ENCODE peak calls at places on chromosomes 3 and 15, in six cellular contexts. D is heart right ventricle; X is testis; Y is mucosa of descending colon; T is CD8-positive, alpha-beta T cell; R is astrocyte. G is an unnamed sample.

GRCh38 chr3:23648965-23649328 is 156.8 kb upstream of the UBE2E1 start:
- DNase-seq in X (no peak), R (no peak), D (no peak), Y (peak; percentile 67), T (no peak), G (peak; percentile 83)

GRCh38 chr3:16482770-16483531 is 30.5 kb downstream of the RFTN1 start:
- DNase-seq in T (peak; percentile 24), D (no peak), R (no peak), Y (peak; percentile 58), X (no peak), G (no peak)

GRCh38 chr15:58213587-58214360 is 75.6 kb downstream of the AQP9 start:
- DNase-seq in R (no peak), Y (no peak), T (no peak), D (no peak), X (no peak), G (peak; percentile 56)

GRCh38 chr3:157618075-157618760 is 115.0 kb upstream of the VEPH1 start:
- DNase-seq in X (no peak), D (no peak), T (no peak), Y (no peak), R (peak; percentile 72), G (peak; percentile 77)

GRCh38 chr3:27357665-27358258 is 11.4 kb downstream of the NEK10 start:
- DNase-seq in Y (no peak), R (peak; percentile 28), D (peak; percentile 32), T (peak; percentile 30), X (peak; percentile 64), G (peak; percentile 60)

GRCh38 chr3:115616461-115616860 is 6.8 kb upstream of the GAP43 start:
- DNase-seq in D (no peak), R (no peak), X (no peak), Y (no peak), T (no peak), G (peak; percentile 3)

GRCh38 chr3:128060473-128061381 is 8.5 kb downstream of the SEC61A1 start:
- DNase-seq in D (no peak), T (no peak), Y (no peak), X (no peak), R (peak; percentile 98), G (peak; percentile 88)

GRCh38 chr3:127056281-127056680 is 73.4 kb downstream of the PLXNA1 start:
- DNase-seq in T (no peak), Y (no peak), D (no peak), X (no peak), R (no peak), G (no peak)

GRCh38 chr15:47431501-47431900 is 285.8 kb upstream of the SEMA6D start:
- DNase-seq in Y (no peak), D (no peak), R (peak; percentile 90), X (no peak), T (no peak), G (no peak)

GRCh38 chr15:22806156-22806555 is 19.7 kb downstream of the NIPA1 start:
- DNase-seq in R (no peak), X (no peak), T (no peak), D (no peak), Y (no peak), G (no peak)

GRCh38 chr15:75352186-75352585 is 5.3 kb downstream of the NEIL1 start:
- DNase-seq in R (no peak), D (no peak), X (no peak), Y (peak; percentile 40), T (no peak), G (no peak)

GRCh38 chr3:111315911-111316310 is 226.1 kb upstream of the CD96 start:
- DNase-seq in R (peak; percentile 78), D (no peak), Y (no peak), X (no peak), T (no peak), G (peak; percentile 39)

GRCh38 chr3:37554364-37554763 is 307.3 kb upstream of the CTDSPL start:
- DNase-seq in Y (no peak), X (no peak), R (no peak), T (no peak), D (no peak), G (no peak)

GRCh38 chr3:104316118-104316517 is 1050.6 kb upstream of the ALCAM start:
- DNase-seq in Y (no peak), T (no peak), R (no peak), D (no peak), X (no peak), G (peak; percentile 15)

GRCh38 chr3:194397757-194398312 is 1.2 kb downstream of the GP5 start:
- DNase-seq in T (peak; percentile 40), Y (no peak), D (no peak), R (peak; percentile 30), X (no peak), G (peak; percentile 8)

GRCh38 chr3:126518779-126519177 is 1.2 kb upstream of the UROC1 start:
- DNase-seq in X (no peak), R (no peak), Y (no peak), D (no peak), T (no peak), G (no peak)

GRCh38 chr3:12155833-12156232 is 2.9 kb downstream of the TIMP4 start:
- DNase-seq in Y (no peak), R (peak; percentile 87), X (no peak), T (no peak), D (no peak), G (peak; percentile 74)

GRCh38 chr3:196849180-196849721 is 18.5 kb upstream of the SENP5 start:
- DNase-seq in T (no peak), Y (no peak), X (no peak), R (no peak), D (no peak), G (no peak)

GRCh38 chr3:159789742-159790635 is 198.6 kb upstream of the IL12A start:
- DNase-seq in D (no peak), T (no peak), R (no peak), X (no peak), Y (no peak), G (no peak)
- H3K4me3 ChIP-seq in D (no peak overlapping the region), T (no peak overlapping the region), R (no peak overlapping the region), X (no peak overlapping the region), Y (no peak overlapping the region), G (no peak overlapping the region)

DNA sequence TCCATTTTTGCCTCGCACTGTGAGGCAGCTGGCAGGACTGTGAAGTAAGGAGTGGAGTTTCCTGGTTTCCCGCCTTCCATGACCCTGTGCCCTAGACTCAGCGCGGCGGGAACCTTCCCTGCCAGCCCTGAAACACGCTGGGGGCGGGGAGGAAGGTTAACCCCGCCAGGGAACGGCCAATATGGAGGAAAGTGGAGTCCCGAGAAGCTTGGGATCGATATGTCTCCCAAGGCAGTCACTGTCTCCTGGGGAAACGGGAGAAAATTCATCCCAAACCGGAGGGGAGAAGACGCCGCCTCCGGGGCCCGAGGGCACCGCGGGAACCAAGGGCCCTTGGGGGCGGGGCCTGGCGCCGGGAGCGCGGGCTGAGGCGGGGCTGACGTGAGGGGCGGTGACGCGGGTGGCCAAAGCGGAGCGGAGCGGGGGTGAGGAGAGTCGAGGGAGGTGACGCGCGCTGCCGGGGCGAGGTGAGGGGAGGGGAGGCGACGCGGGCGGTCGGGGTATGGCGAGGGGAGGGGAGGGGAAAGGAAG is at the start of gene HMCES:
- DNase-seq in Y (peak; percentile 97), X (peak; percentile 94), T (peak; percentile 91), R (peak; percentile 62), D (peak; percentile 96), G (peak; percentile 90)
- TF ChIP-seq CTCF in Y (no peak), X (no peak), T (no peak), R (no peak), D (no peak), G (no peak)

GRCh38 chr3:2078821-2079220 is 19.8 kb upstream of the CNTN4 start:
- DNase-seq in R (no peak), D (no peak), X (no peak), T (no peak), Y (no peak), G (no peak)
- H3K4me3 ChIP-seq in R (no peak overlapping the region), D (no peak overlapping the region), X (no peak overlapping the region), T (no peak overlapping the region), Y (no peak overlapping the region), G (no peak overlapping the region)

DNA sequence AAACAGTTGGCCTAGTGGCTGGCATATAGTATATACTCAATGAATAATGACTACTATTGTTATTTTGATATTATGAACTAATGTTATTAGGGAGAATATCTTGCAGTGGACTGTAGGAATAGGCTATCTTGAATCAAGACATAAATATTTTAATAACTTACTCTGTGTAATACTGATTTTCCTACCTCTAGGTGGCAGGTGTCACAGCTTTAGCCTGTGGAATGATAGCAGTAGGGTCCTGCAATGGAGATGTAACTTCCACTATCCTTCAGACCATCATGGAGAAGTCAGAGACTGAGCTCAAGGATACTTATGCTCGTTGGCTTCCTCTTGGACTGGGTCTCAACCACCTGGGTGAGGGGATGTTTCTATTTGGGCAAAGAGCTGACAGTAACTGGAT is 6.5 kb downstream of the PSMD2 start:
- DNase-seq in X (no peak), Y (no peak), T (no peak), R (no peak), D (no peak), G (peak; percentile 29)
- TF ChIP-seq CTCF in X (peak; percentile 39), Y (no peak), T (no peak), R (peak; percentile 39), D (peak; percentile 30), G (peak; percentile 54)

GRCh38 chr3:129627350-129628168 is 21.1 kb upstream of the PLXND1 start:
- DNase-seq in R (peak; percentile 59), X (peak; percentile 87), Y (peak; percentile 81), T (peak; percentile 47), D (peak; percentile 77), G (peak; percentile 85)
- H3K4me3 ChIP-seq in R (peak overlapping the region; percentile 48), X (peak overlapping the region; percentile 73), Y (peak overlapping the region; percentile 22), T (peak overlapping the region; percentile 67), D (peak overlapping the region; percentile 26), G (peak overlapping the region; percentile 40)

GRCh38 chr15:86115138-86115801 is 35.6 kb downstream of the AGBL1 start:
- DNase-seq in Y (no peak), R (peak; percentile 5), X (no peak), D (no peak), T (no peak), G (peak; percentile 7)
- TF ChIP-seq CTCF in Y (no peak), R (peak; percentile 28), X (no peak), D (no peak), T (no peak), G (peak; percentile 43)

GRCh38 chr15:66621491-66622467 is 56.0 kb upstream of the LCTL start:
- DNase-seq in D (no peak), X (no peak), Y (no peak), R (no peak), T (no peak), G (no peak)
- H3K4me3 ChIP-seq in D (no peak overlapping the region), X (peak overlapping the region; percentile 38), Y (no peak overlapping the region), R (peak overlapping the region; percentile 22), T (no peak overlapping the region), G (no peak overlapping the region)